ENCODE peak calls at places on chromosomes 6 and 20, in four cellular contexts. L is trophoblast cell, Q is H9, G is H1. P is an unnamed sample. For H3K79me2, the result is how much of the 10 kb centered on the place peaks cover.

GRCh38 chr6:34152042-34152524 is 6.2 kb upstream of the GRM4 start:
- DNase-seq in G (no peak), L (no peak), Q (no peak), P (no peak)

GRCh38 chr6:137269347-137269746 is 50.2 kb upstream of the IFNGR1 start:
- DNase-seq in L (no peak), G (no peak), Q (no peak), P (no peak)

GRCh38 chr6:136225496-136225895 is 24.6 kb downstream of the MTFR2 start:
- DNase-seq in Q (no peak), L (no peak), G (no peak), P (peak)

GRCh38 chr20:63319164-63320040 is 26.4 kb downstream of the COL20A1 start:
- DNase-seq in Q (no peak), G (no peak), L (no peak), P (no peak)

GRCh38 chr20:1876975-1877603 is 18.1 kb upstream of the SIRPA start:
- DNase-seq in G (no peak), L (no peak), Q (no peak), P (no peak)

GRCh38 chr6:155377061-155377460 is 62.8 kb upstream of the TFB1M start:
- DNase-seq in Q (no peak), G (no peak), L (no peak), P (no peak)

GRCh38 chr6:44166116-44166515 is 7.5 kb downstream of the CAPN11 start:
- DNase-seq in Q (no peak), G (no peak), L (no peak), P (no peak)

GRCh38 chr6:64505312-64505711 is 869.7 kb downstream of the PHF3 start:
- DNase-seq in G (no peak), L (no peak), Q (peak), P (peak)

GRCh38 chr6:122673345-122673961 is 63.2 kb downstream of the PKIB start:
- DNase-seq in G (no peak), Q (no peak), L (no peak), P (no peak)

GRCh38 chr20:59781236-59781635 is 152.2 kb downstream of the SYCP2 start:
- DNase-seq in L (no peak), Q (peak), G (no peak), P (no peak)

GRCh38 chr6:56938634-56939294 is 16.1 kb upstream of the BEND6 start:
- DNase-seq in L (no peak), Q (no peak), G (no peak), P (peak)

GRCh38 chr6:149851461-149851860 is 12.7 kb downstream of the LRP11 start:
- DNase-seq in Q (no peak), L (peak), G (no peak), P (no peak)

GRCh38 chr20:7996898-7997297 is 22.7 kb downstream of the TMX4 start:
- DNase-seq in L (no peak), Q (no peak), G (no peak), P (no peak)

GRCh38 chr20:15555913-15556312 is 1017.3 kb downstream of the KIF16B start:
- DNase-seq in L (no peak), Q (no peak), G (no peak), P (no peak)

GRCh38 chr20:47360489-47361267 is 4.2 kb upstream of the ZMYND8 start:
- DNase-seq in Q (peak), L (peak), G (no peak), P (peak)

GRCh38 chr6:146191600-146191999 is 162.7 kb downstream of the GRM1 start:
- DNase-seq in G (no peak), Q (no peak), L (no peak), P (no peak)

GRCh38 chr20:18679020-18679419 is 91.2 kb downstream of the DTD1 start:
- DNase-seq in L (no peak), Q (no peak), G (no peak), P (peak)

GRCh38 chr6:35925961-35926360 is 5.1 kb upstream of the SRPK1 start:
- DNase-seq in L (no peak), Q (no peak), G (no peak), P (no peak)

GRCh38 chr6:51553246-51554015 is 534.0 kb downstream of the PKHD1 start:
- DNase-seq in G (no peak), Q (no peak), L (no peak), P (no peak)

GRCh38 chr20:63000958-63001357 is 5.8 kb downstream of the BHLHE23 start:
- DNase-seq in L (no peak), G (no peak), Q (no peak), P (no peak)

GRCh38 chr6:127291495-127291894 is 24.8 kb downstream of the RNF146 start:
- DNase-seq in G (no peak), L (no peak), Q (no peak), P (no peak)

GRCh38 chr6:154916857-154917256 is 78.3 kb upstream of the TIAM2 start:
- DNase-seq in L (no peak), G (no peak), Q (no peak), P (no peak)

GRCh38 chr6:79078057-79078969 is at the start of gene PHIP:
- DNase-seq in L (peak), Q (peak), G (peak), P (peak)

GRCh38 chr20:16590234-16590633 is 17.0 kb upstream of the KIF16B start:
- DNase-seq in L (no peak), G (no peak), Q (no peak), P (no peak)

GRCh38 chr6:14321992-14322772 is 204.6 kb downstream of the CD83 start:
- DNase-seq in L (no peak), G (no peak), Q (peak), P (peak)

GRCh38 chr6:116111552-116112528 is 11.2 kb downstream of the NT5DC1 start:
- DNase-seq in Q (peak), L (no peak), G (no peak), P (peak)

DNA sequence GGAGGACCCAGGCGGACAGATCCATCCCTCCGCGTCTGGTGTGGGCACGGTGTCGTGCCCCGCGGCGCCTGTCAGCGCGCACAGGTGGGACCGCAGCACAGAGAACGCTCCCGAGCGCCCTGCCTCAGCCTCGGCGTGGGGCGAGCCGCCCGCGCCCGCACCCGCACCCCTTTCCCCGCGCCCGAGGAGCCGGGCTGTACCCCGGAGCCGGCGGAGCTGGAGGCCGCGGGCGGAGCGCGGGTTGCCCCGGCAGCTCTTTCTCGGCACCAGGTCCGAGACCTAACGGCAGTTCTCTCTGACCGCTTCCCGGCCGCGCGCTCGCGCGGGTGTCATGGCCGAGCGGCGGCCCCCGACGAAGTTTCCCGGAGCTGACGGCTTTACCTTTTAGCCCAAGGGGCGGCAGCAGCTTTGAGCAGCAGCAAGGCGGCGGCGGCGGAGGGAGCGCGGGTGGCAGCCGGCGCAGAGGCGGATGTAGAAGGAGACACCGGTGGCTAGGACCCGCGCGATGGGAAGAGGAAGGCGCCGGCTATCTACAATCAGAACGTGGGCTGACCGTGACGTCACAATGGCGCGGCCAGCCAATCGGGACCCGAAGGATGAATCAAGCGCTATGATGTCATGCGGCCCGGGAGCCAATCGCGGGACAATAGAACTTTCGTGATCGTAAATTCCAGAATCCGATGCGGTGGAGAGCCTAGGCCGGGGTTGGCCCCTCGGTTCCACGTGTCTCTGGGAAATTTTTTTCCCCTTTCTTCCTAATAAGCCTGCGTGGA is at the start of gene ELOVL5:
- DNase-seq in G (peak), Q (peak), L (peak), P (peak)
- H3K79me2 ChIP-seq in G (under half), Q (under half), L (under half), P (under half)

GRCh38 chr20:25146976-25147375 is 48.5 kb upstream of the ENTPD6 start:
- DNase-seq in G (no peak), Q (no peak), L (no peak), P (no peak)
- H2AK5ac ChIP-seq in G (no peak), Q (no peak), L (no peak), P (no peak)

DNA sequence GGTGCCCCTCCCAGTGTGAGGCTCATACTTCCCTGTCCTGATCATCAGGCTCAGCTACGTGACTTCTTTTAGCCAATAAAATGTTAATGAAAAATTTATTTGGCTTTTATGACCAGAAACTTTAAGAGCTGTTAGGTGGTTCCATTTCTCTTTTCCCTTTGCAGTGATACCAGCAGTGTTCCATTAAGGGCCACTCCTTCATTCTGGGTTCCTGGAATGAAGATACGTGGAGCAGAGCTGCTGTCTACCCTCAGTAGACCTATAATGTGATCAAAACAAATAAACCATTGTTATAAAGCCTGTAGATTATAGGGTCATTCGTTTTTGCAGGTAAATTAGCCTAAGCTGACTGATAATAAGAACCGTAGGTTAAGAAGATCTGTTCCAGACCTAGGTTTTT is 228.0 kb downstream of the ZFAND3 start:
- DNase-seq in Q (no peak), L (no peak), G (no peak), P (no peak)
- H3K79me2 ChIP-seq in Q (under half), L (under half), G (under half), P (under half)

DNA sequence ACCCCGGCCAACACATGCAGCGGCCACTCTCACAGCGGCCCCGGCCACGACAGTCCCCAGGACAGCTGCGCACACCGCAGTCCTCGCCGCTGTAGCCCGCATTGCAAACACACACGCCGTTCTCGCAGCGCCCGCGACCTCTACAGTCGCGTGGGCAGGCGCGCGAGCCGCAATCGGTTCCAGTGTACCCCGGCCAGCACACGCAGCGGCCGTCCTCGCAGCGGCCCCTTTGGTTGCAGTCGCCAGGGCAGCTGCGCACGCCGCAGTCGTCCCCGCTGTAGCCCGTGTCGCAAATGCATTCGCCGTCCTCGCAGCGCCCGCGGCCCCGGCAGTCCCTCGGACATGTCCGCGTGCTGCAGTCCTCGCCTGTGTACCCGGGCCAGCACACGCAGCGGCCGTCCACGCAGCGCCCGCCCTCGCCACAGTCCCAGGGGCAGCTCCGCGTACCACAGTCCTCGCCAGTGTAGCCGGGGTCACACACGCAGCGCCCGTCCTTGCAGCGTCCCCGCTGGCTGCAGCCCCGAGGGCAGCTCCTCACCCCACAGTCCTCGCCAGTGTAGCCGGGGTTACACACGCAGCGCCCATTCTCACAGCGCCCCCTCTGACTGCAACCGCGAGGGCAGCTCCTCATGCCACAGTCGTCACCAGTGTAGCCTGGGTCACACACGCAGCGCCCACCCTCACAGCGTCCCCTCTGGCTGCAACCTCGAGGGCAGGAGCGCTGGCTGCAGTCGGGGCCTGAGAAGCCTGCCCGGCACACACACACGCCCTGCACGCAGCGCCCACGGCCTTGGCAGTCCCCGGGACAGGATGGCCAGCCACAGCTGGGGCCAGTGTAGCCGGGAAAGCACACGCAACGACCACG is 12.5 kb downstream of the TNXB start:
- DNase-seq in Q (peak), L (no peak), G (no peak), P (no peak)
- H2AK5ac ChIP-seq in Q (no peak), L (no peak), G (no peak), P (no peak)

DNA sequence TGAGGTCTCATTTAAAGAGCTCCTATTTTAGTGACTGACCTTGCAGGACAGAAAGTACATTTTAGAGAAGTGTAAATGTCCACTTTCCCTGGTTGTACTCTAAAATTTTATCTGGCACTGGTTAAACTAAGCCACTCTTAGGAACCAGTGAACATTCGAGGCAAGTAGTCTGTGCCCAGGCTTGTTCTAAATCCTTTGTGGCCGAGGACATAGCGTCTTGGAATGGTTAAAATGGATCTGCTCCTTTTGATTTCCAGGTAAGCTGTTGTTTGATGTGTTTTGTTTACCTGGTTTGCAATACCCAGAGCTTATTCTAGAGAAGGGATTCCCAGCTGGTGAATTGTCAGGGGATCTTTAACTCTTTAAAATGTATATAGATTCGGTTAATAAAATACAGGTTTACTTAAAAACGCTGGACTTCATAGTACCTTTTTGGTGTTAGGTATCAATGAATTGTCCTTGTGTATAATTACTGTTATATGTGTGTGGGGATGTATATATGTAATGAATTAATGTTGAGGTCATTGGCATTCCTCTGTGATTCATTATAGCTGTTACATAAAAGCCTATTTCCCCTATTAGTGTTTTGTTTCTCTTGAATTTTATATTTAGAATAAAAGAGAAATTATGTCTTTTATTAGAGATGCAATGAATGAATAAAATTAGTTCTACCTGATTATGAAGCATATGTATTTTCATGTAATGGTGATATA is 15.8 kb downstream of the SNX9 start:
- DNase-seq in Q (no peak), L (no peak), G (no peak), P (no peak)
- H3K79me2 ChIP-seq in Q (under half), L (under half), G (half or more), P (half or more)

GRCh38 chr6:27370391-27370790 is 18.2 kb upstream of the ZNF391 start:
- DNase-seq in L (no peak), Q (no peak), G (no peak), P (no peak)

DNA sequence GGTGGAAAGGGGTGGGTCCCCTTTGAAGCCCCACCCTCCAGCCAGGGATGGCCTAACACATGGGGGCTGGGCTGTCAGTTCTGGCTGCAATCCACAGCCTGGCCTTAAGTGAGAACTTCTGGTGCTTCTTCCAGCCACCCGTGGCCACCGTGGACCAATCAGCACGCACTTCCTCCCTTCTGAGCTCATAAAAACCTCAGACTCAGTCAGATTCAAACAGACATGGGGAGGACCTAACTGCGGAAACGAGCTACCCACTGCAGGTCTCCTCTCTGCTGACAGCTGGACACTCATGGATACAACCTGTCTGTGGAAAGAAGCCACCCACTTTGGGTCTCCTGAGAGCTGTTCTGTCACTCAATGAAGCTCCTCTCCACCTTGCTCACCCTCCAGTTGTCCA is 20.4 kb upstream of the ZNF391 start:
- DNase-seq in G (no peak), Q (no peak), L (no peak), P (no peak)
- H2AK5ac ChIP-seq in G (no peak), Q (no peak), L (no peak), P (no peak)

DNA sequence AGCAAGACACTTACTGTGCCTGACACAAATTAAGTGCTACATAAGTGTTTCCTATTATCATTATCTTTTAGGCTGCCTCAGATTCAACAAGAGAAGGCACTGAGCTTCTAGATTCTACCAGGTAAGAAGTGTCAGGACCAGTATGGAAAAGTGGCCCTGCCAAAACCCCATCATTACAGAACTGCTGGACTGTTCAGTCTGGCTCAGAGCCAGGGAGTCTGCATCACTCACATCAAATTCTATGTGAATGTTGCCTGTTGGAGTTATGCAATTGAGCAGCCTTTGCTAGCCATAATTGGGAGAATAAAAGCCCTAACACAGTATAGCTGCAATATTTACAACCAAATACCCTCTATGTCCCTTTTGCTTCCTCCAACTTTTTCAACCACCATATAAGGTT is 70.9 kb downstream of the ATG5 start:
- DNase-seq in G (no peak), L (no peak), Q (no peak), P (no peak)
- H3K79me2 ChIP-seq in G (under half), L (under half), Q (under half), P (under half)

GRCh38 chr6:16345449-16346330 is 107.3 kb downstream of the GMPR start:
- DNase-seq in L (no peak), Q (no peak), G (no peak), P (peak)

GRCh38 chr6:16346831-16347230 is 108.4 kb downstream of the GMPR start:
- DNase-seq in L (no peak), G (no peak), Q (no peak), P (no peak)

GRCh38 chr6:16339263-16339587 is 100.8 kb downstream of the GMPR start:
- DNase-seq in G (no peak), Q (no peak), L (no peak), P (no peak)

GRCh38 chr6:16343593-16343992 is 105.2 kb downstream of the GMPR start:
- DNase-seq in L (no peak), G (no peak), Q (no peak), P (no peak)

DNA sequence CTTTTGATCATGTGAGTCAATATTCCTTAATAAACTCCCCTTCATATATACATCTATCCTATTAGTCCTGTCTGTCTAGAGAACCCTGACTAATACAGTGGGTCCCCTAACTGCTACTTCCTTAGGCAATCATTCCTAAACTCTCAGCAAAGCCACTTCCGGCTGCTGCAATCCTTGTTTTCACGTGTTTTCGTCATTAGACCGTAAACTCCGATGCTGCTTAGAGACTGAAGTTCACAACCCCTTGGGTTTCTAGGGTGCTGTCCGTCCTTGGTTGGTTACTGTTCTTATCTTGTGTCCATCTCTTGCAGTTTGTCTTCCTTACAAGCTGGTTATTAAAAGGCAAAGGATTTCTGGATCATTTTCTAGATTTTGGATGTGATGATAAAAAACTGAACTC is 106.4 kb downstream of the GMPR start:
- DNase-seq in Q (no peak), L (no peak), G (no peak), P (no peak)
- H2AK5ac ChIP-seq in Q (no peak), L (no peak), G (no peak), P (no peak)

DNA sequence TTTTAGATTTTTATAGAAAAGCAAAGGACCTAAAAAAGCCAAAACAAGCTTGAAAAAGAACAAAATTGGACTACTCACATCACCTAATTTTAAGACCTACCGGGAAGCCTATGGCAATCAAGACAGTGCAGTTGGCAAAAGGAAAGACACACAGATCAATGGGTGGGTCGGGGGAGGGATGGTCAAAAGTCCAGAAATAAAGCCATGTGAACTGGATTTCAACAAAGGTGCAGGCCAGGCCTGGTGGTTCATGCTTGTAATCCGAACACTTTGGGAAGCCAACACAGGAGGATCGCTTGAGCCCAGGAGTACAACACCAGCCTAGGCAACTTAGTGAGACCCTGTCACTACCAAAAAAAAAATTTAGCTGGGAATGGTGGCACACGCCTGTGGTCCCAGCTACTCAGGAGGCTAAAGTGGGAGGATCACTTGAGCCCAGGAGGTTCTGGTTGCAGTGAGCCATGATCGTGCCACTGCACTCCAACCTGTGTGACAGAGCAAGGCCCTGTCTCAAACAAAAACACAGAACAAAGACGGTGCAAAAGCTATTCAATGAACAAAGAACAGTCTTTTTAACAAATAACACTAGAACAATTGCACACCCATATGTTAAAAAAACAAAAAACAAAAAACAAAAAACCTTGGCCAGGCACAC is 34.5 kb downstream of the NUP153 start:
- DNase-seq in Q (no peak), G (no peak), L (no peak), P (no peak)
- H3K79me2 ChIP-seq in Q (under half), G (under half), L (under half), P (under half)